ENCODE peak calls at places on chromosome 1, in six cellular contexts. R, C, B, I, D and L are unnamed samples.

GRCh38 chr1:62038594-62039284 is 155.9 kb upstream of the L1TD1 start:
- DNase-seq in R (no peak), C (no peak), B (no peak), I (no peak), D (no peak), L (no peak)

GRCh38 chr1:41622859-41623732 is 138.6 kb upstream of the EDN2 start:
- DNase-seq in R (no peak), C (no peak), B (no peak), I (no peak), D (no peak), L (no peak)

GRCh38 chr1:188652678-188653077 is 1823.9 kb downstream of the PLA2G4A start:
- DNase-seq in R (no peak), C (no peak), B (no peak), I (no peak), D (no peak), L (no peak)

GRCh38 chr1:205458777-205459566 is 3.1 kb upstream of the BLACAT1 start:
- DNase-seq in R (no peak), C (no peak), B (no peak), I (no peak), D (peak; percentile 90), L (no peak)

GRCh38 chr1:16189003-16189402 is 23.4 kb downstream of the ARHGEF19 start:
- DNase-seq in R (no peak), C (no peak), B (no peak), I (no peak), D (no peak), L (no peak)

GRCh38 chr1:9239622-9240401 is 5.2 kb downstream of the H6PD start:
- DNase-seq in R (peak; percentile 12), C (peak; percentile 68), B (peak; percentile 92), I (peak; percentile 65), D (peak; percentile 30), L (no peak)

GRCh38 chr1:231828182-231828920 is 201.8 kb downstream of the DISC1 start:
- DNase-seq in R (no peak), C (no peak), B (no peak), I (no peak), D (no peak), L (no peak)

GRCh38 chr1:56284933-56285332 is 294.4 kb downstream of the PLPP3 start:
- DNase-seq in R (no peak), C (no peak), B (no peak), I (peak; percentile 21), D (peak; percentile 11), L (no peak)

GRCh38 chr1:71414229-71414628 is 333.4 kb upstream of the ZRANB2 start:
- DNase-seq in R (no peak), C (no peak), B (no peak), I (no peak), D (no peak), L (no peak)

GRCh38 chr1:204258213-204259115 is 44.7 kb upstream of the GOLT1A start:
- DNase-seq in R (peak; percentile 9), C (peak; percentile 56), B (peak; percentile 84), I (peak; percentile 39), D (peak; percentile 83), L (peak; percentile 66)

GRCh38 chr1:169615803-169616202 is 14.1 kb downstream of the SELP start:
- DNase-seq in R (no peak), C (no peak), B (no peak), I (no peak), D (no peak), L (no peak)

GRCh38 chr1:14071581-14071980 is 371.6 kb downstream of the PRDM2 start:
- DNase-seq in R (no peak), C (no peak), B (no peak), I (no peak), D (no peak), L (no peak)

GRCh38 chr1:232776526-232776925 is 28.7 kb upstream of the MAP10 start:
- DNase-seq in R (no peak), C (no peak), B (no peak), I (no peak), D (no peak), L (no peak)

GRCh38 chr1:201275266-201275666 is 8.0 kb upstream of the PKP1 start:
- DNase-seq in R (no peak), C (no peak), B (no peak), I (peak; percentile 75), D (no peak), L (no peak)

GRCh38 chr1:205049479-205049878 is 6.5 kb downstream of the CNTN2 start:
- DNase-seq in R (no peak), C (no peak), B (no peak), I (no peak), D (no peak), L (peak; percentile 59)

GRCh38 chr1:207959141-207959825 is 48.4 kb upstream of the CD34 start:
- DNase-seq in R (no peak), C (peak; percentile 57), B (peak; percentile 79), I (peak; percentile 92), D (peak; percentile 66), L (peak; percentile 45)

GRCh38 chr1:86779308-86780191 is 75.2 kb downstream of the SH3GLB1 start:
- DNase-seq in R (no peak), C (peak; percentile 40), B (no peak), I (no peak), D (no peak), L (no peak)

GRCh38 chr1:21200767-21201166 is 24.1 kb upstream of the EIF4G3 start:
- DNase-seq in R (no peak), C (no peak), B (no peak), I (no peak), D (no peak), L (no peak)

GRCh38 chr1:169466259-169467230 is 19.2 kb downstream of the SLC19A2 start:
- DNase-seq in R (no peak), C (no peak), B (no peak), I (no peak), D (no peak), L (no peak)

GRCh38 chr1:114345930-114346479 is 165.0 kb downstream of the TRIM33 start:
- DNase-seq in R (no peak), C (no peak), B (peak; percentile 84), I (peak; percentile 27), D (peak; percentile 36), L (peak; percentile 34)

GRCh38 chr1:89910780-89911179 is 84.1 kb upstream of the ZNF326 start:
- DNase-seq in R (no peak), C (no peak), B (no peak), I (no peak), D (peak; percentile 37), L (no peak)

GRCh38 chr1:6205849-6206845 is at the start of gene RNF207:
- DNase-seq in R (peak; percentile 30), C (peak; percentile 65), B (no peak), I (peak; percentile 55), D (peak; percentile 86), L (no peak)

GRCh38 chr1:19067187-19067911 is 110.9 kb upstream of the IFFO2 start:
- DNase-seq in R (no peak), C (no peak), B (no peak), I (no peak), D (peak; percentile 82), L (peak; percentile 63)

GRCh38 chr1:19067912-19068638 is 111.6 kb upstream of the IFFO2 start:
- DNase-seq in R (no peak), C (no peak), B (no peak), I (no peak), D (no peak), L (no peak)

GRCh38 chr1:19066248-19066873 is 109.9 kb upstream of the IFFO2 start:
- DNase-seq in R (no peak), C (no peak), B (no peak), I (no peak), D (no peak), L (no peak)

GRCh38 chr1:19065526-19066247 is 109.2 kb upstream of the IFFO2 start:
- DNase-seq in R (no peak), C (no peak), B (no peak), I (no peak), D (no peak), L (no peak)

GRCh38 chr1:19066874-19067186 is 110.4 kb upstream of the IFFO2 start:
- DNase-seq in R (no peak), C (no peak), B (no peak), I (no peak), D (no peak), L (peak; percentile 87)
- H3K27ac ChIP-seq in R (no peak overlapping the region), C (peak overlapping the region; percentile 44), B (no peak overlapping the region), I (no peak overlapping the region), D (no peak overlapping the region), L (no peak overlapping the region)

DNA sequence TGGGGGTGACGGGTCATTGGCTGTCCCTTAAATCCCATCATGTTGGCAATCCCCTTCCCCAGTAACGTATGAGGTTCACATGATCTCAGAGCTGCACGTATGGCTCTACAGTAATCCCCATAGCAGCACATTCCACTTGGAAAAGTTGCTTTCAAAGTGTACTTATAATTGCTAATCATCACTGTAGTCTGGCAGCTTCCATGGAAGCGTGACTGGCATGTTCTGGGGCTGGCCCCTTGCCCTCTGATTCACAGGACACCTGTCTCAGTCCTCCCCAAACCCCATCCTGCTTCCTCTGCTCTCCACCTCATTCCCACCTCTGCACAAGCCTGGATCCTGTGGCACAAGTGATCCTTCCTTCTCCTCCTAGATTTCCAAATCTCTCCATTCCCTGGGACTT is 102.2 kb downstream of the TSEN15 start:
- DNase-seq in R (no peak), C (no peak), B (no peak), I (no peak), D (no peak), L (no peak)
- H3K27ac ChIP-seq in R (no peak overlapping the region), C (peak overlapping the region; percentile 37), B (no peak overlapping the region), I (no peak overlapping the region), D (no peak overlapping the region), L (no peak overlapping the region)

GRCh38 chr1:2289607-2290006 is 61.5 kb downstream of the SKI start:
- DNase-seq in R (no peak), C (no peak), B (no peak), I (no peak), D (no peak), L (no peak)
- H3K27ac ChIP-seq in R (peak overlapping the region; percentile 66), C (peak overlapping the region; percentile 65), B (peak overlapping the region; percentile 84), I (no peak overlapping the region), D (peak overlapping the region; percentile 49), L (peak overlapping the region; percentile 88)

GRCh38 chr1:180343931-180344406 is 113.9 kb downstream of the LHX4 start:
- DNase-seq in R (no peak), C (no peak), B (no peak), I (no peak), D (no peak), L (no peak)

DNA sequence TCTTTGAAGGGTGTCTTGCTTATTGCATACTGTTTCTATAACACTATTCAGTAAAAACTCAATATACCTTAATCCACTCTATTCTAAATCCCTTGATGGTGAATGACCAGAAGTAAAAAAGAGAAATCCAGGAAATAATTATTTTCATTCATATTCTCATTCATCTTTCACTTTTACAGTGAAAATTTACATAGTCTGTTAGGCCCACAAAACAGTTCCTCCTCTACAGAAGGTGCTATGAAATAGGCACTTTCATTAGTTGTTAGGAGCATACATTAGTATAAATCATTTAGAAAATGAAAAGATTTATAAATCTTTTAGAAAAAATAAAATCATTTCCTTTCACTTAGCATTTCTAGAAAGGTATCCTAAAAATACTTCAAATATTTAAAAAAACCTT is 115.1 kb downstream of the LHX4 start:
- DNase-seq in R (no peak), C (no peak), B (no peak), I (no peak), D (no peak), L (no peak)
- H3K27ac ChIP-seq in R (no peak overlapping the region), C (no peak overlapping the region), B (no peak overlapping the region), I (no peak overlapping the region), D (no peak overlapping the region), L (no peak overlapping the region)

DNA sequence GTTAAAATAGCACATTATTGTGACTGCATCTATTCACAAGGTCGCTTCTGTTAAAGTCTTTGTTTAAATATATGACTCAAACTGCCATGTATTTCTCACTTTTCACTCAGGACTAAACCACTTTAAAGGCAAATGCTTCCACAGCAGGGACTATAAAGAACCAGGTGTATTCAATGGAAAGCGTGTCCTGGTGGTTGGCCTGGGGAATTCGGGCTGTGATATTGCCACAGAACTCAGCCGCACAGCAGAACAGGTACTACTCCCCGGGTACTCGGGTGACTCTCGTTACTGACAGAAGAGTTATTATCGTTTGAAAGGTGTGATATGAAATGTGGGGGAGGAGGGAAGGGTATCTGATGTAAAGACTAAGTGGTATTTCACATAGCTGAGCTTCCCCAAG is 17.3 kb downstream of the FMO3 start:
- DNase-seq in R (no peak), C (no peak), B (no peak), I (no peak), D (no peak), L (no peak)
- H3K27ac ChIP-seq in R (no peak overlapping the region), C (no peak overlapping the region), B (no peak overlapping the region), I (no peak overlapping the region), D (no peak overlapping the region), L (no peak overlapping the region)